ENCODE peak calls at places on chromosomes 16 and 17, in ten cellular contexts. One of them, this sample, is unnamed.
A peak's percentile ranks its signal among the peaks of the same experiment; 100 is the strongest.

GRCh38 chr17:81961087-81961514 is at the start of gene NOTUM:
- DNase-seq in lung: no peak
- DNase-seq in H9: no peak
- DNase-seq in keratinocyte: no peak
- DNase-seq in PC-9: no peak
- DNase-seq in GM23248: peak; percentile 61
- DNase-seq in breast epithelium: no peak
- DNase-seq in CD8-positive, alpha-beta T cell: no peak
- DNase-seq in esophagus muscularis mucosa: no peak
- DNase-seq in hepatocyte: peak; percentile 73
- DNase-seq in this sample: no peak

GRCh38 chr17:5897320-5897911 is 172.8 kb upstream of the WSCD1 start:
- DNase-seq in esophagus muscularis mucosa: no peak
- DNase-seq in PC-9: no peak
- DNase-seq in CD8-positive, alpha-beta T cell: no peak
- DNase-seq in lung: no peak
- DNase-seq in hepatocyte: no peak
- DNase-seq in H9: peak; percentile 79
- DNase-seq in breast epithelium: no peak
- DNase-seq in keratinocyte: no peak
- DNase-seq in GM23248: no peak
- DNase-seq in this sample: no peak

GRCh38 chr16:89808453-89808939 is 8.0 kb downstream of the FANCA start:
- DNase-seq in lung: no peak
- DNase-seq in PC-9: no peak
- DNase-seq in esophagus muscularis mucosa: no peak
- DNase-seq in breast epithelium: no peak
- DNase-seq in hepatocyte: no peak
- DNase-seq in CD8-positive, alpha-beta T cell: no peak
- DNase-seq in GM23248: no peak
- DNase-seq in H9: no peak
- DNase-seq in keratinocyte: no peak
- DNase-seq in this sample: no peak

GRCh38 chr16:58426095-58426494 is 33.8 kb downstream of the GINS3 start:
- DNase-seq in hepatocyte: no peak
- DNase-seq in breast epithelium: no peak
- DNase-seq in CD8-positive, alpha-beta T cell: peak; percentile 6
- DNase-seq in lung: no peak
- DNase-seq in PC-9: no peak
- DNase-seq in keratinocyte: no peak
- DNase-seq in GM23248: no peak
- DNase-seq in H9: no peak
- DNase-seq in esophagus muscularis mucosa: no peak
- DNase-seq in this sample: no peak

GRCh38 chr17:42685831-42686230 is 3.5 kb downstream of the CNTNAP1 start:
- DNase-seq in H9: peak; percentile 33
- DNase-seq in lung: no peak
- DNase-seq in PC-9: no peak
- DNase-seq in hepatocyte: no peak
- DNase-seq in GM23248: no peak
- DNase-seq in esophagus muscularis mucosa: no peak
- DNase-seq in breast epithelium: no peak
- DNase-seq in keratinocyte: no peak
- DNase-seq in CD8-positive, alpha-beta T cell: no peak
- DNase-seq in this sample: no peak

GRCh38 chr17:50986989-50987660 is 121.0 kb upstream of the TOB1 start:
- DNase-seq in breast epithelium: no peak
- DNase-seq in GM23248: peak; percentile 80
- DNase-seq in esophagus muscularis mucosa: no peak
- DNase-seq in hepatocyte: no peak
- DNase-seq in PC-9: no peak
- DNase-seq in H9: no peak
- DNase-seq in lung: no peak
- DNase-seq in CD8-positive, alpha-beta T cell: no peak
- DNase-seq in keratinocyte: no peak
- DNase-seq in this sample: no peak

GRCh38 chr17:50469671-50470305 is 1.1 kb upstream of the CHAD start:
- DNase-seq in keratinocyte: no peak
- DNase-seq in H9: no peak
- DNase-seq in PC-9: no peak
- DNase-seq in esophagus muscularis mucosa: no peak
- DNase-seq in GM23248: no peak
- DNase-seq in hepatocyte: no peak
- DNase-seq in lung: no peak
- DNase-seq in CD8-positive, alpha-beta T cell: no peak
- DNase-seq in breast epithelium: no peak
- DNase-seq in this sample: no peak

GRCh38 chr16:57533618-57534336 is 2.6 kb downstream of the CCDC102A start:
- DNase-seq in hepatocyte: no peak
- DNase-seq in lung: no peak
- DNase-seq in CD8-positive, alpha-beta T cell: no peak
- DNase-seq in PC-9: no peak
- DNase-seq in keratinocyte: no peak
- DNase-seq in GM23248: peak; percentile 21
- DNase-seq in H9: peak; percentile 25
- DNase-seq in breast epithelium: peak; percentile 49
- DNase-seq in esophagus muscularis mucosa: no peak
- DNase-seq in this sample: no peak

GRCh38 chr16:8905795-8906591 is 23.8 kb downstream of the LITAFD start:
- DNase-seq in hepatocyte: no peak
- DNase-seq in GM23248: no peak
- DNase-seq in lung: no peak
- DNase-seq in breast epithelium: no peak
- DNase-seq in PC-9: no peak
- DNase-seq in keratinocyte: no peak
- DNase-seq in esophagus muscularis mucosa: no peak
- DNase-seq in CD8-positive, alpha-beta T cell: no peak
- DNase-seq in H9: peak; percentile 62
- DNase-seq in this sample: no peak

GRCh38 chr17:2368383-2368782 is 31.1 kb downstream of the SGSM2 start:
- DNase-seq in H9: no peak
- DNase-seq in hepatocyte: no peak
- DNase-seq in CD8-positive, alpha-beta T cell: no peak
- DNase-seq in esophagus muscularis mucosa: no peak
- DNase-seq in lung: no peak
- DNase-seq in PC-9: no peak
- DNase-seq in breast epithelium: no peak
- DNase-seq in GM23248: no peak
- DNase-seq in keratinocyte: no peak
- DNase-seq in this sample: no peak

GRCh38 chr17:78313735-78314648 is 45.9 kb downstream of the SOCS3 start:
- DNase-seq in CD8-positive, alpha-beta T cell: peak; percentile 59
- DNase-seq in esophagus muscularis mucosa: no peak
- DNase-seq in lung: peak; percentile 86
- DNase-seq in hepatocyte: peak; percentile 94
- DNase-seq in PC-9: peak; percentile 75
- DNase-seq in H9: peak; percentile 97
- DNase-seq in GM23248: peak; percentile 77
- DNase-seq in breast epithelium: peak; percentile 79
- DNase-seq in keratinocyte: no peak
- DNase-seq in this sample: no peak

GRCh38 chr17:866568-867087 is 84.5 kb downstream of the MRM3 start:
- DNase-seq in PC-9: no peak
- DNase-seq in H9: no peak
- DNase-seq in hepatocyte: no peak
- DNase-seq in esophagus muscularis mucosa: no peak
- DNase-seq in GM23248: no peak
- DNase-seq in keratinocyte: no peak
- DNase-seq in CD8-positive, alpha-beta T cell: no peak
- DNase-seq in lung: no peak
- DNase-seq in breast epithelium: no peak
- DNase-seq in this sample: no peak

GRCh38 chr16:46885960-46886763 is 2.0 kb downstream of the GPT2 start:
- DNase-seq in breast epithelium: no peak
- DNase-seq in lung: no peak
- DNase-seq in keratinocyte: no peak
- DNase-seq in hepatocyte: peak; percentile 72
- DNase-seq in esophagus muscularis mucosa: no peak
- DNase-seq in PC-9: no peak
- DNase-seq in GM23248: peak; percentile 7
- DNase-seq in CD8-positive, alpha-beta T cell: no peak
- DNase-seq in H9: no peak
- DNase-seq in this sample: no peak

GRCh38 chr16:11242658-11243057 is 13.3 kb downstream of the SOCS1 start:
- DNase-seq in PC-9: no peak
- DNase-seq in GM23248: no peak
- DNase-seq in esophagus muscularis mucosa: no peak
- DNase-seq in lung: no peak
- DNase-seq in hepatocyte: no peak
- DNase-seq in CD8-positive, alpha-beta T cell: no peak
- DNase-seq in H9: no peak
- DNase-seq in breast epithelium: no peak
- DNase-seq in keratinocyte: no peak
- DNase-seq in this sample: no peak

GRCh38 chr16:1330260-1330914 is 3.1 kb upstream of the BAIAP3 start:
- DNase-seq in GM23248: no peak
- DNase-seq in CD8-positive, alpha-beta T cell: no peak
- DNase-seq in H9: peak; percentile 79
- DNase-seq in breast epithelium: no peak
- DNase-seq in lung: no peak
- DNase-seq in hepatocyte: no peak
- DNase-seq in keratinocyte: no peak
- DNase-seq in esophagus muscularis mucosa: no peak
- DNase-seq in PC-9: no peak
- DNase-seq in this sample: no peak

GRCh38 chr17:17170346-17170976 is 35.7 kb downstream of the PLD6 start:
- DNase-seq in hepatocyte: no peak
- DNase-seq in GM23248: peak; percentile 31
- DNase-seq in breast epithelium: no peak
- DNase-seq in keratinocyte: no peak
- DNase-seq in PC-9: no peak
- DNase-seq in CD8-positive, alpha-beta T cell: no peak
- DNase-seq in esophagus muscularis mucosa: no peak
- DNase-seq in H9: no peak
- DNase-seq in lung: peak; percentile 53
- DNase-seq in this sample: no peak

GRCh38 chr16:709651-710499 is 4.3 kb upstream of the FBXL16 start:
- DNase-seq in GM23248: peak; percentile 87
- DNase-seq in PC-9: peak; percentile 66
- DNase-seq in hepatocyte: peak; percentile 71
- DNase-seq in keratinocyte: no peak
- DNase-seq in H9: peak; percentile 50
- DNase-seq in lung: no peak
- DNase-seq in esophagus muscularis mucosa: no peak
- DNase-seq in CD8-positive, alpha-beta T cell: no peak
- DNase-seq in breast epithelium: no peak
- DNase-seq in this sample: no peak

GRCh38 chr16:30447512-30448226 is 2.0 kb upstream of the SEPHS2 start:
- DNase-seq in GM23248: no peak
- DNase-seq in H9: no peak
- DNase-seq in breast epithelium: no peak
- DNase-seq in keratinocyte: no peak
- DNase-seq in CD8-positive, alpha-beta T cell: no peak
- DNase-seq in PC-9: no peak
- DNase-seq in hepatocyte: peak; percentile 40
- DNase-seq in esophagus muscularis mucosa: no peak
- DNase-seq in lung: no peak
- DNase-seq in this sample: no peak
- H3K4me1 ChIP-seq in GM23248: peaks cover 17% of the 10 kb centered on the region
- H3K4me1 ChIP-seq in H9: peaks cover 3% of the 10 kb centered on the region
- H3K4me1 ChIP-seq in breast epithelium: peaks cover 3% of the 10 kb centered on the region
- H3K4me1 ChIP-seq in keratinocyte: peaks cover 17% of the 10 kb centered on the region
- H3K4me1 ChIP-seq in CD8-positive, alpha-beta T cell: peaks cover 38% of the 10 kb centered on the region
- H3K4me1 ChIP-seq in PC-9: peaks cover 26% of the 10 kb centered on the region
- H3K4me1 ChIP-seq in hepatocyte: peaks cover 26% of the 10 kb centered on the region
- H3K4me1 ChIP-seq in esophagus muscularis mucosa: peaks cover 17% of the 10 kb centered on the region
- H3K4me1 ChIP-seq in lung: peaks cover 9% of the 10 kb centered on the region
- H3K4me1 ChIP-seq in this sample: peaks cover 14% of the 10 kb centered on the region

DNA sequence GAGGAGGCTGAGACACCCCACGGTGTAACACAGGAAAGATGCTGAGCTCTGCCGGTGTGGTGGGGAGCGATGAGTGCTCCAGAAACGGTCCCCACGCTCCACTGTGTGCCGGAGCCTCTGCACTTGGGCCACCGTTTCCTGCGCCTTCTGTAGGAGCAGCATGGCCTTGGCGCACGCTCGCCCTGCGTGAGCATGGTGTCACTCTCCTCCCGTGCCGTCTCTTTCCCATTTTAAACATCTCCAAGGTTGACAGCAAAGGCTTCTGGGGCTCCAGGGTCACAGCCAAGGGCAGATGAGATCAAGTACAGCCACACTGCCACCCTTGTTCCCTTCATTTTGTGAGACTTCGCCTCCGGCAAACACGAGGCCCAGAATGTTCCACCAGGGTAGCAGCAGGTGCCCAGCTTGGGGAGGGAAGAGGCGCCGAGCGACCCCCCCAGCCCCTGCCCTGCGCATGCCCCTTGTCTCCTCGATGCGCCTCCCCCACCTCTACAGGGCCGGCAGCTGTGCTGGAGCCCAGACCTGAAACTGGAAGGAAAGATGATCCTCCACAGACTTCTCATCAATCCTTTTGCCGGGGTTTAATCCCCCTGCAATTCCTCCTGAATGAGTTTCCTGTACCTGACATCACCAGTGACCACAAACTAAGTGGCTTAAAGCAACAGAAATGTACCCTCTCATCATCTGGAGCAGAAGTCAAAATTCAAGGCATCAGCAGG is 19.9 kb upstream of the OSGIN1 start:
- DNase-seq in H9: no peak
- DNase-seq in PC-9: no peak
- DNase-seq in lung: no peak
- DNase-seq in keratinocyte: no peak
- DNase-seq in hepatocyte: no peak
- DNase-seq in CD8-positive, alpha-beta T cell: no peak
- DNase-seq in esophagus muscularis mucosa: no peak
- DNase-seq in breast epithelium: no peak
- DNase-seq in GM23248: peak; percentile 28
- DNase-seq in this sample: no peak
- H3K4me1 ChIP-seq in H9: no peaks in the 10 kb centered on the region
- H3K4me1 ChIP-seq in PC-9: peaks cover 13% of the 10 kb centered on the region
- H3K4me1 ChIP-seq in lung: no peaks in the 10 kb centered on the region
- H3K4me1 ChIP-seq in keratinocyte: no peaks in the 10 kb centered on the region
- H3K4me1 ChIP-seq in hepatocyte: peaks cover 2% of the 10 kb centered on the region
- H3K4me1 ChIP-seq in CD8-positive, alpha-beta T cell: no peaks in the 10 kb centered on the region
- H3K4me1 ChIP-seq in esophagus muscularis mucosa: peaks cover 3% of the 10 kb centered on the region
- H3K4me1 ChIP-seq in breast epithelium: no peaks in the 10 kb centered on the region
- H3K4me1 ChIP-seq in GM23248: peaks cover 15% of the 10 kb centered on the region
- H3K4me1 ChIP-seq in this sample: no peaks in the 10 kb centered on the region

GRCh38 chr16:87336850-87337240 is 19.7 kb upstream of the C16orf95 start:
- DNase-seq in GM23248: no peak
- DNase-seq in keratinocyte: no peak
- DNase-seq in PC-9: no peak
- DNase-seq in hepatocyte: no peak
- DNase-seq in breast epithelium: no peak
- DNase-seq in H9: no peak
- DNase-seq in lung: no peak
- DNase-seq in CD8-positive, alpha-beta T cell: no peak
- DNase-seq in esophagus muscularis mucosa: no peak
- DNase-seq in this sample: no peak
- H3K4me1 ChIP-seq in GM23248: no peaks in the 10 kb centered on the region
- H3K4me1 ChIP-seq in keratinocyte: no peaks in the 10 kb centered on the region
- H3K4me1 ChIP-seq in PC-9: no peaks in the 10 kb centered on the region
- H3K4me1 ChIP-seq in hepatocyte: no peaks in the 10 kb centered on the region
- H3K4me1 ChIP-seq in breast epithelium: no peaks in the 10 kb centered on the region
- H3K4me1 ChIP-seq in H9: no peaks in the 10 kb centered on the region
- H3K4me1 ChIP-seq in lung: no peaks in the 10 kb centered on the region
- H3K4me1 ChIP-seq in CD8-positive, alpha-beta T cell: peaks cover 13% of the 10 kb centered on the region
- H3K4me1 ChIP-seq in esophagus muscularis mucosa: no peaks in the 10 kb centered on the region
- H3K4me1 ChIP-seq in this sample: no peaks in the 10 kb centered on the region

DNA sequence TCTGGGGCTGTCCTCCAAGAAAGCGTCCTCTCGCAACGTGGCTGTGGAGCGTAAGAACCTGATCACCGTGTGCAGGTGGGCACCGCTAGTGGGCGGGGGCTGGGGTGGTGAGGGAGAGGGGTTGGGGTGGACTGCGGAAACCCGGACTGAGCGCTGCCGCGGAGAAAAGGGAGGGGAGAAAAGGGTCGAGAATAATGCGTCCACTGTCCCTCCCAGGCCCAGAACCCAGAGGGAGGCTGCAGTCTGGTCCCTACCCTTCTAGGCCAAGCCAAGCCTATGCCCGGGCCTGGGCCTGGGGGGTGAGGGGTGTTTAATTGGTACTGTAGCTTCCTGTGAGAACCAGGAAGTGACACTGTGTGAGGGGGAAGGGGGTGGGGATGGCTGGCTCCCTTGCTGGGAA is 464 bp downstream of the RUNDC3A start:
- DNase-seq in GM23248: no peak
- DNase-seq in breast epithelium: no peak
- DNase-seq in PC-9: no peak
- DNase-seq in lung: no peak
- DNase-seq in CD8-positive, alpha-beta T cell: no peak
- DNase-seq in keratinocyte: no peak
- DNase-seq in esophagus muscularis mucosa: no peak
- DNase-seq in hepatocyte: no peak
- DNase-seq in H9: peak; percentile 46
- DNase-seq in this sample: no peak
- H3K4me1 ChIP-seq in GM23248: no peaks in the 10 kb centered on the region
- H3K4me1 ChIP-seq in breast epithelium: peaks cover 6% of the 10 kb centered on the region
- H3K4me1 ChIP-seq in PC-9: peaks cover 7% of the 10 kb centered on the region
- H3K4me1 ChIP-seq in lung: peaks cover 13% of the 10 kb centered on the region
- H3K4me1 ChIP-seq in CD8-positive, alpha-beta T cell: peaks cover 14% of the 10 kb centered on the region
- H3K4me1 ChIP-seq in keratinocyte: peaks cover 12% of the 10 kb centered on the region
- H3K4me1 ChIP-seq in esophagus muscularis mucosa: peaks cover 16% of the 10 kb centered on the region
- H3K4me1 ChIP-seq in hepatocyte: peaks cover 9% of the 10 kb centered on the region
- H3K4me1 ChIP-seq in H9: peaks cover 7% of the 10 kb centered on the region
- H3K4me1 ChIP-seq in this sample: peaks cover 4% of the 10 kb centered on the region